ENCODE peak calls at places on chromosomes 5 and 9, in ten cellular contexts. B is HEK293T; K is A172; N is HuH-7; C is fibroblast of the conjunctiva; O is thyroid gland; Y is right atrium auricular region; V is GM23338; Q is activated naive CD4-positive, alpha-beta T cell; S is activated T-helper 1 cell treated with Interleukin-2 at 50 U/mL for 16 hours. H is an unnamed sample.

GRCh38 chr5:131330031-131330430 is 66.2 kb downstream of the CDC42SE2 start:
- DNase-seq in B (no peak), K (no peak), N (no peak), C (no peak), O (no peak), Y (no peak), V (no peak), Q (no peak), S (no peak), H (no peak)

GRCh38 chr5:72106922-72107873 is at the start of gene MAP1B:
- DNase-seq in B (peak), K (peak), N (peak), C (peak), O (peak), Y (peak), V (peak), Q (no peak), S (no peak), H (peak)

GRCh38 chr5:122403965-122404364 is 91.9 kb downstream of the SNCAIP start:
- DNase-seq in B (no peak), K (no peak), N (no peak), C (no peak), O (no peak), Y (no peak), V (no peak), Q (no peak), S (no peak), H (no peak)

GRCh38 chr5:318931-319601 is 2.4 kb upstream of the AHRR start:
- DNase-seq in B (no peak), K (no peak), N (no peak), C (no peak), O (no peak), Y (no peak), V (no peak), Q (no peak), S (no peak), H (peak)

GRCh38 chr9:78605029-78605930 is 308.4 kb downstream of the PSAT1 start:
- DNase-seq in B (no peak), K (no peak), N (no peak), C (peak), O (no peak), Y (no peak), V (peak), Q (no peak), S (no peak), H (peak)

GRCh38 chr5:61525573-61526142 is 193.6 kb downstream of the ZSWIM6 start:
- DNase-seq in B (no peak), K (no peak), N (no peak), C (no peak), O (peak), Y (no peak), V (peak), Q (no peak), S (no peak), H (no peak)

GRCh38 chr9:123541441-123541840 is 185.4 kb downstream of the CRB2 start:
- DNase-seq in B (no peak), K (no peak), N (no peak), C (no peak), O (peak), Y (no peak), V (no peak), Q (no peak), S (no peak), H (no peak)

GRCh38 chr9:92654481-92655301 is 15.2 kb downstream of the IPPK start:
- DNase-seq in B (no peak), K (no peak), N (no peak), C (no peak), O (no peak), Y (no peak), V (no peak), Q (no peak), S (no peak), H (no peak)

GRCh38 chr9:15101046-15101445 is 190.8 kb upstream of the FREM1 start:
- DNase-seq in B (no peak), K (no peak), N (no peak), C (peak), O (no peak), Y (no peak), V (no peak), Q (no peak), S (no peak), H (peak)

GRCh38 chr5:14308384-14309154 is 165.4 kb downstream of the TRIO start:
- DNase-seq in B (no peak), K (no peak), N (no peak), C (no peak), O (no peak), Y (no peak), V (no peak), Q (no peak), S (no peak), H (no peak)

H was measured in NCI-H345.